ENCODE peak calls at places on chromosomes 13 and 19, in five cellular contexts. C is breast epithelium, A is GM06990, S is left ventricle myocardium inferior, Q is tibial nerve. P is an unnamed sample.

GRCh38 chr13:99523838-99524237 is 22.6 kb downstream of the TM9SF2 start:
- DNase-seq in Q (no peak), C (no peak), S (no peak), A (no peak), P (no peak)

GRCh38 chr19:18919895-18920204 is 335 bp downstream of the DDX49 start:
- DNase-seq in C (no peak), A (no peak), S (no peak), Q (no peak), P (no peak)

GRCh38 chr19:14265285-14266036 is 59.5 kb upstream of the ADGRL1 start:
- DNase-seq in C (no peak), Q (no peak), S (no peak), A (no peak), P (no peak)

GRCh38 chr13:31477961-31478360 is 261.4 kb upstream of the RXFP2 start:
- DNase-seq in A (no peak), Q (no peak), C (no peak), S (no peak), P (no peak)

GRCh38 chr13:110262944-110263343 is 44.0 kb downstream of the COL4A1 start:
- DNase-seq in C (no peak), S (no peak), A (no peak), Q (no peak), P (no peak)

GRCh38 chr13:37652596-37652995 is 54.0 kb upstream of the POSTN start:
- DNase-seq in A (no peak), S (no peak), Q (no peak), C (no peak), P (no peak)

GRCh38 chr19:19636573-19636972 is 6.9 kb downstream of the GMIP start:
- DNase-seq in C (no peak), S (no peak), Q (no peak), A (no peak), P (no peak)

GRCh38 chr13:27915301-27916207 is 4.2 kb upstream of the PDX1 start:
- DNase-seq in C (no peak), Q (no peak), S (no peak), A (no peak), P (no peak)

GRCh38 chr19:47494729-47495128 is 10.7 kb upstream of the KPTN start:
- DNase-seq in S (no peak), Q (no peak), A (no peak), C (no peak), P (no peak)

GRCh38 chr19:41872775-41873647 is 4.1 kb upstream of the CD79A start:
- DNase-seq in Q (no peak), S (peak), C (peak), A (peak), P (no peak)

GRCh38 chr19:11420894-11421606 is 1.9 kb upstream of the RGL3 start:
- DNase-seq in Q (no peak), C (no peak), A (no peak), S (peak), P (no peak)

GRCh38 chr19:50778906-50779430 is 8.7 kb downstream of the GPR32 start:
- DNase-seq in S (no peak), Q (no peak), A (no peak), C (no peak), P (no peak)

GRCh38 chr13:109203587-109203986 is 574.2 kb downstream of the MYO16 start:
- DNase-seq in C (no peak), S (no peak), A (no peak), Q (no peak), P (no peak)

GRCh38 chr13:77544365-77544764 is 8.9 kb downstream of the SCEL start:
- DNase-seq in Q (peak), A (no peak), S (peak), C (peak), P (no peak)

GRCh38 chr13:81480634-81481033 is 1139.7 kb upstream of the SPRY2 start:
- DNase-seq in C (no peak), A (no peak), Q (no peak), S (no peak), P (no peak)

GRCh38 chr13:24500977-24501376 is 11.6 kb downstream of the PARP4 start:
- DNase-seq in A (no peak), Q (no peak), C (no peak), S (no peak), P (no peak)

GRCh38 chr19:35389192-35389861 is 18.5 kb downstream of the GPR42 start:
- DNase-seq in C (no peak), S (no peak), Q (no peak), A (no peak), P (no peak)

GRCh38 chr13:102724923-102725322 is 30.1 kb upstream of the METTL21C start:
- DNase-seq in C (no peak), Q (no peak), S (no peak), A (no peak), P (no peak)

GRCh38 chr13:52118095-52118494 is 10.8 kb downstream of the NEK5 start:
- DNase-seq in A (no peak), C (no peak), S (no peak), Q (no peak), P (no peak)

GRCh38 chr13:52112606-52113005 is 16.3 kb downstream of the NEK5 start:
- DNase-seq in S (no peak), Q (no peak), C (no peak), A (no peak), P (no peak)

DNA sequence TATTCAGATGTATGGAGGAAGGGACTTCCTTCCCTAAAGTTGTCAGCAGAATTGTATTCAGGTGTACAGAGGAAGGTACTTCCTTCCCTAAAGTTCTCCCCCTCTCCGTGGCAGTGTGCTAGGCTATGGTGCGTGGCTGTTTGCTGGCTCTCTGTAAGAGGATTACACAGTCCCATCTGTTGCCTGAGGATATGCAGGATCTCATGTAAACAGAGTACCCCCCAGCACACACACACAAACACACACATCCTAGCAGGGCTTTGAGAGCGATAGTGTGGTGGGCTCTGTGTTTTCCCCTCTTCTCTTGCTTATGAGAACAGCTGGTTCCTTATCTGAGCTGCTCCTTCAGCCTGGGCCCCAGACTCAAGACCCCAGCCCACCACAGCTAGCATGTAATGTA is 10.3 kb downstream of the NEK5 start:
- DNase-seq in Q (no peak), A (no peak), C (no peak), S (no peak), P (no peak)
- H3K4me3 ChIP-seq in Q (no peak), A (no peak), C (no peak), S (no peak), P (no peak)

DNA sequence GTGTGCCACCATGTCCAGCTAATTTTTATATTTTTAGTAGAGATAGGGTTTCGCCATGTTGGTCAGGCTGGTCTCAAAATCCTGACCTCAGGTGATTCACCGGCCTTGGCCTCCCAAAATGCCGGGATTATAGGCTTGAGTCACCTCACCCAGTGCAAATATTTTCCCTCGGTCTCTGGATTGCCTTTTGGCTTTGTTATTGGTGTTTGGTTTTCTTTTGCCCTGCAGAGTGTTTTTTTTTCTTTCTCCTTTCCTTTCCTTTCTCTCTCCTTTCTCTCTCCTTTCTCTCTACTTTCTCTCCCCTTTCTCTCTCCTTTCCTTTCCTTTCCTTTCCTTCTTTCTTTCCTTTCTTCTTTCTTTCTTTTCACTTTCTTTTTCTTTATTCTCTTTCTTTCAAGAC is 33.2 kb downstream of the KDM4B start:
- DNase-seq in Q (no peak), A (no peak), S (no peak), C (no peak), P (no peak)
- TF ChIP-seq CTCF in Q (no peak), A (no peak), S (no peak), C (no peak), P (no peak)

GRCh38 chr13:106623799-106624198 is 55.9 kb upstream of the ARGLU1 start:
- DNase-seq in Q (no peak), A (no peak), S (no peak), C (no peak), P (no peak)

GRCh38 chr13:106621833-106622232 is 53.9 kb upstream of the ARGLU1 start:
- DNase-seq in Q (no peak), A (no peak), C (no peak), S (no peak), P (no peak)

GRCh38 chr13:106617561-106617960 is 49.6 kb upstream of the ARGLU1 start:
- DNase-seq in A (no peak), Q (no peak), S (no peak), C (no peak), P (no peak)

GRCh38 chr13:106616729-106617128 is 48.8 kb upstream of the ARGLU1 start:
- DNase-seq in C (no peak), Q (no peak), A (no peak), S (no peak), P (no peak)

DNA sequence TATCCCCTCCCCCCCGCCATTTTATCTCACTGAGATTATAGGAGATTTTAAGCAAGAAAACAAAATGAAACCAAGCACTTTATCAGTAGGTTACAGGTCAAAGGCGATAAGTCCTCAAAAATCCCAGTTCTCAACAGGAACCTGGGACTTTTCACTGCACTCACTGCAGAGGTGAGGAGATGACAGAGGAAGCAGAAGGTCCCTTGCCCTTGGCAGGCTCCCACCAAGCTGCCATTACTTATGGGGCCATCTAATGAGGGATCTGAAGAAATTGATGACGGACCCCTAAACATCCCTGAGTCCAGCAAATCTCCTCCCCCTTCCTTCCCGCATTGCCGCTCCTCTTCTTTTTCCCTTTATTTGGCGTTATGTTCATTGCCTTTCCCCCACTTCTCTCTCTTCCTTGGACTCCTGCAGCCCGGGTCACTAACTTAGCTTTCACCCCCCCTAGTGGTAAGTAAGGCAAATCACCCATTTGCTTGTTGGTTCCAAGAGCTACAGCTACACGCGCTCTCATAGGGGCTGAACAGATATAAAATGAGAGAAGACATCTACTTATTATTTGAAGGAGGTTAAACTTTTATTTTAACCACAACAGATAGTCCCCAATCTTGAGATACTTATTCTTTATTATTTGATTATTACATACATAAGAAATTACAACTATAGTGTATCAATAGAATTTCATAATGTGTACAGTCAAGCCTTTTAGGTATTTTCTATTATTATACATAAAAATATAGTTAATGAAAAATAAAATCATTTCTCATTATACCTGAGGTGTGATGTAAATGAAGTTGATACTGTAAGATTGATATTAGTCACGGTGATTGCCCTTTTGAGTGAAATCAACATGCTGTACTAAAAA is 52.0 kb upstream of the ARGLU1 start:
- DNase-seq in C (no peak), A (peak), S (no peak), Q (peak), P (no peak)
- H3K4me3 ChIP-seq in C (peak), A (no peak), S (peak), Q (no peak), P (peak)

GRCh38 chr13:23180711-23181110 is at the start of gene SGCG:
- DNase-seq in A (no peak), C (no peak), Q (no peak), S (no peak), P (no peak)

DNA sequence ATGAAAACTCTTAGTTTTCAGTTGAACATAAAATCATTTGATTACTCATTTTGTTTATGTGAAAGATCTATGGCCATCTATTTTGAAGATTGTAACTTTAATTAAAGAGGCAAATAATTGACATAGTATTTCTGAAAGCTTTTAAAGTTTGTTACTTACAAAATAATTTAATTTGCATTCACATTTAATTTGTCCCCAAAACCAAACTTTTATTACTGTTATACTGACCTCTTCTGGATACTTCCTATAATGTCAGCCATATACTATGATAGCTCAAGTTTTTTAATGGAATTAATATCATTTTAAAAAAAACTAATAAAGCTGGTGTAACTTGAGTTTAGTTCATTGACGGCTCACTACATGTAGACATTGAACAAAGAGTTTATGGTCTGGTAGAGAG is 4.9 kb upstream of the SGCG start:
- DNase-seq in Q (no peak), S (no peak), C (no peak), A (no peak), P (no peak)
- TF ChIP-seq CTCF in Q (peak), S (no peak), C (no peak), A (peak), P (peak)

GRCh38 chr19:1322198-1322981 is 36.7 kb downstream of the EFNA2 start:
- DNase-seq in S (no peak), Q (no peak), C (no peak), A (no peak), P (no peak)

GRCh38 chr19:1325568-1326294 is 40.1 kb downstream of the EFNA2 start:
- DNase-seq in Q (no peak), C (no peak), A (no peak), S (no peak), P (no peak)

GRCh38 chr19:1324792-1325567 is 39.3 kb downstream of the EFNA2 start:
- DNase-seq in A (no peak), Q (peak), S (peak), C (peak), P (no peak)

GRCh38 chr19:1321539-1321938 is 35.9 kb downstream of the EFNA2 start:
- DNase-seq in A (no peak), S (no peak), C (no peak), Q (no peak), P (no peak)

DNA sequence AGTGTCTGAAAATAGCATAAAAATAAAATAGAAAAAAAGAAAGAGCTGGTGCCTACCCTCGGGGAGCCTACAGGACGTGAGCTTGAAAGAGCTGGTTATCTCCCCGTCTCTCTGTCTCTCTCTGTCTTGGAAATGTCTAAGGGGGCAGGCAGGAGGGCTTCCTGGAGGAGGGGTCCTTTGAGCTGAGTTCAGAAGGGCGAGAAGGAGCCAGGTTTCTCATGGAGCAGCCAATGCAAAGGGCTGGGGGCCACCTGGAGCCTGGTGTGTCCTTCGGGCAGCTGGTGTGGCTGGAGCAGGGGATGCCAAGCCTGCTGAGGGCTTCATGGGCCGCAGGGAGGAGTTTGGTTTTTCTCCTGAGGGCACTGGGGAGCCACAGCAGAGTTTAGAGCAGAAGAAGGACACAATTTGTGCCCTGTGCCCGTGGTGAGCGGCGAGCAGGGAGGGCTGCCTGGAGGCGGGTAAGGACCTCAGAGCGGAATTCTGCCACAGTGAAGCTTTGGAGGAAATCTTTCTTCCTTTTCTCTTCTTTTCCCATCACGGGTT is 38.6 kb downstream of the EFNA2 start:
- DNase-seq in Q (no peak), A (no peak), S (no peak), C (no peak), P (no peak)
- H3K4me3 ChIP-seq in Q (no peak), A (no peak), S (peak), C (peak), P (peak)

DNA sequence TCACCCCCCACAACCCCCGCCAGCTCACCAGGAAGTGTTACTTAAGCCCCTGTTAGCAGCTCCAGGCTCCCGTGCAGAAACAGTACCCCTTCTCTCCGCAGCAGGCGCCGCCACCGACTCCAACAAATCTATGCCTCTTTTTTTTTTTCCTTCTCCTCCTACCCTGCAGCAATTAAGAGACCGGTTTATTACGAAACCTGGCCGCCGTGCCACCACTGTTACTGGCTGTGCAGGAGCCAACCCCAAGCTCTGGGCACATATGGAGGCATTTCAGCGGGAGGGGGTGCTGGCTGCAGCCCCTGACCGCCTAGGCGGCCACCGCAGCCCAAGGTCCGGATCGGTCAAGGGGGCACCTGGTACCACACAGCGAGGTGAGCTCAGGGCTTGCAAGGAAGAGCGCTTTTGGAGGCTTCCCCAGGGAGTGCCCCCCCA is 2.4 kb downstream of the GADD45B start:
- DNase-seq in A (no peak), Q (peak), C (peak), S (peak), P (peak)
- TF ChIP-seq CTCF in A (peak), Q (peak), C (peak), S (peak), P (peak)

GRCh38 chr13:50845211-50845610 is 1.7 kb upstream of the DLEU7 start:
- DNase-seq in A (no peak), C (no peak), Q (no peak), S (no peak), P (no peak)

GRCh38 chr13:50843256-50844043 is at the start of gene DLEU7:
- DNase-seq in A (no peak), C (no peak), Q (peak), S (no peak), P (no peak)

GRCh38 chr13:50844181-50844875 is 836 bp upstream of the DLEU7 start:
- DNase-seq in A (no peak), S (no peak), C (no peak), Q (no peak), P (no peak)

GRCh38 chr13:50842246-50842645 is 1.2 kb downstream of the DLEU7 start:
- DNase-seq in A (no peak), C (no peak), S (no peak), Q (no peak), P (no peak)

GRCh38 chr13:50842711-50843255 is 709 bp downstream of the DLEU7 start:
- DNase-seq in S (no peak), A (no peak), C (no peak), Q (no peak), P (no peak)
- H3K4me3 ChIP-seq in S (peak), A (no peak), C (peak), Q (peak), P (peak)

DNA sequence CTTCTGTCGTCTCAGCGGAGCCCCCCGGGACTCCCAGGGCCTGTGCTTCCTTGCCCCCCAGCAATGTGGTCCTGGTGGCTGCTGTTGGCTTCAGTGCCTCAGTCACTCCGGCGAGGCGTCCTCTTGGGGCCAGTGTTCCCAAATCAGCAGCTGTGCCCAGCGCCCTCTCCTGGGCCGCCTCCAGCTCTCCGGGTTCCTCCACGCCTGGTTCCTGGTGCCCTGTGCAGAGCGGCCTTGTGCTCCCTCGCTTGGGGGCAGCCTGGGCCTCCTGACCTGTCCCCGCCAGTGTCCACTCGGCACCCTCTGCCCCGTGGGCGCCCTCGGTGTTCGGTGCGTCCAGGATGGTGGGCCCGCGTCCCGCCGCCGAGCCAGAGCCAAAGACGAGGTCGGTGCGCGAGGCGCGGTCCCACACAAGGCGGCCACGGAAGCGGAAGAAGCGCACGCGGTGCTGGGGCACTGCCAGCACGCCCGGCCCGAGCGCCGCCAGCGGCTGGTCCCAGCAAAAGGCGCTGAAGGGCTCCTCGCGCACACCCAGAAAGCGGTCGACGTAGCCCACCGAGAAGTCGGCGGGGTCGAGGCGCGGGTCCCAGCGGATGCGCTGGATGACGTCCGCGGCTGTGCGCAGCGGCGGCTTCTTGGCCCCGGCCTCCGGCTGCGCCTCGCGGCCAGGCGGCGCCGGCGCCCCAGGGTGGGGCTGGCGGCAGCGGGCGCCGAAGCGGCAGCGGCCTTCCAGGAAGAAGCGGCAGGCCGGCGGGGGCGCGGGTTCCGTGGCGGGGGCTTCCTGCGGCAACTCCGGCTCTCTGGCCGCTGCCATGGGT is 656 bp downstream of the LENG9 start:
- DNase-seq in A (peak), Q (peak), S (peak), C (no peak), P (no peak)
- TF ChIP-seq CTCF in A (peak), Q (no peak), S (peak), C (no peak), P (no peak)

P was measured in thoracic aorta.